ENCODE peak calls at places on chromosomes 4 and X, in five cellular contexts. M, B, V, P and H are unnamed samples.

GRCh38 chr4:2280531-2281300 is 18.8 kb upstream of the MXD4 start:
- DNase-seq in V (no peak), P (no peak), B (peak), M (no peak), H (no peak)

GRCh38 chr4:121764702-121765367 is at the start of gene SMIM43:
- DNase-seq in B (peak), V (peak), M (no peak), P (peak), H (peak)

GRCh38 chrX:133819546-133819945 is 165.8 kb downstream of the GPC3 start:
- DNase-seq in P (no peak), M (no peak), V (no peak), B (no peak), H (no peak)

GRCh38 chr4:143084566-143084965 is 100.2 kb upstream of the USP38 start:
- DNase-seq in V (peak), B (no peak), P (no peak), M (no peak), H (peak)

GRCh38 chr4:61274286-61274685 is 74.2 kb downstream of the ADGRL3 start:
- DNase-seq in M (no peak), B (no peak), P (no peak), V (no peak), H (no peak)

GRCh38 chr4:88033309-88033708 is 25.9 kb downstream of the PKD2 start:
- DNase-seq in V (peak), B (no peak), P (peak), M (no peak), H (peak)

GRCh38 chr4:97317691-97318090 is 825.6 kb downstream of the STPG2 start:
- DNase-seq in B (no peak), V (no peak), P (no peak), M (no peak), H (no peak)

GRCh38 chrX:15877380-15877779 is 22.8 kb upstream of the AP1S2 start:
- DNase-seq in P (no peak), B (no peak), V (peak), M (no peak), H (peak)

GRCh38 chrX:152072236-152072635 is 66.1 kb downstream of the MAGEA10 start:
- DNase-seq in M (no peak), B (no peak), V (peak), P (no peak), H (peak)

GRCh38 chr4:165345663-165346417 is 18.4 kb downstream of the MSMO1 start:
- DNase-seq in V (no peak), B (no peak), M (no peak), P (no peak), H (no peak)

GRCh38 chrX:154441984-154442707 is 1.8 kb upstream of the FAM50A start:
- DNase-seq in V (no peak), P (no peak), B (no peak), M (no peak), H (no peak)

GRCh38 chr4:59258002-59258401 is 1942.1 kb upstream of the ADGRL3 start:
- DNase-seq in P (no peak), B (no peak), V (no peak), M (no peak), H (no peak)

GRCh38 chr4:187604984-187605383 is 390.6 kb upstream of the ZFP42 start:
- DNase-seq in M (no peak), B (no peak), V (no peak), P (no peak), H (no peak)

GRCh38 chrX:8364369-8365141 is 100.1 kb upstream of the VCX3B start:
- DNase-seq in V (peak), P (peak), B (no peak), M (no peak), H (no peak)

GRCh38 chr4:25307596-25307995 is 5.0 kb upstream of the ZCCHC4 start:
- DNase-seq in M (no peak), V (no peak), P (no peak), B (no peak), H (no peak)

GRCh38 chrX:65587616-65588526 is 53.3 kb upstream of the LAS1L start:
- DNase-seq in M (no peak), B (peak), P (no peak), V (peak), H (peak)

GRCh38 chr4:153275380-153276276 is 68.9 kb upstream of the MND1 start:
- DNase-seq in M (no peak), V (no peak), B (peak), P (no peak), H (no peak)

GRCh38 chr4:85445058-85445639 is 29.8 kb upstream of the ARHGAP24 start:
- DNase-seq in B (no peak), P (no peak), V (no peak), M (no peak), H (no peak)

GRCh38 chr4:101050836-101051205 is 296.5 kb downstream of the PPP3CA start:
- DNase-seq in B (no peak), M (no peak), P (no peak), V (no peak), H (no peak)

GRCh38 chr4:149306537-149306936 is 509.1 kb downstream of the IQCM start:
- DNase-seq in V (no peak), B (no peak), M (no peak), P (no peak), H (no peak)

GRCh38 chrX:14080031-14080430 is 50.3 kb upstream of the GEMIN8 start:
- DNase-seq in M (no peak), B (no peak), P (no peak), V (no peak), H (no peak)

GRCh38 chr4:76981649-76982048 is 32.1 kb downstream of the SEPTIN11 start:
- DNase-seq in V (no peak), M (no peak), P (no peak), B (no peak), H (no peak)

GRCh38 chrX:22041931-22042530 is 9.9 kb downstream of the PHEX start:
- DNase-seq in M (no peak), V (no peak), B (no peak), P (peak), H (no peak)

GRCh38 chrX:70592091-70592490 is 147.5 kb downstream of the DLG3 start:
- DNase-seq in P (peak), V (peak), B (no peak), M (no peak), H (peak)

GRCh38 chr4:145352438-145353145 is 129.1 kb upstream of the SMAD1 start:
- DNase-seq in P (no peak), V (no peak), B (peak), M (no peak), H (no peak)

GRCh38 chrX:10725071-10725470 is 104.7 kb upstream of the MID1 start:
- DNase-seq in M (no peak), P (no peak), V (no peak), B (no peak), H (no peak)

GRCh38 chr4:78004270-78004669 is 52.9 kb upstream of the FRAS1 start:
- DNase-seq in V (peak), P (no peak), B (no peak), M (no peak), H (peak)

GRCh38 chrX:12332786-12333347 is 194.6 kb downstream of the FRMPD4 start:
- DNase-seq in P (no peak), B (no peak), M (no peak), V (no peak), H (peak)

GRCh38 chrX:117838581-117839331 is 277.9 kb downstream of the KLHL13 start:
- DNase-seq in M (no peak), B (no peak), P (no peak), V (no peak), H (no peak)

GRCh38 chrX:7133036-7133412 is 14.5 kb upstream of the STS start:
- DNase-seq in P (no peak), B (no peak), M (no peak), V (peak), H (peak)

GRCh38 chr4:41400296-41400695 is 137.7 kb upstream of the LIMCH1 start:
- DNase-seq in M (no peak), B (no peak), P (no peak), V (peak), H (peak)

GRCh38 chrX:154398668-154399526 is 720 bp downstream of the RPL10 start:
- DNase-seq in M (peak), B (peak), V (peak), P (peak), H (peak)

GRCh38 chr4:26330186-26330787 is 9.5 kb downstream of the RBPJ start:
- DNase-seq in V (peak), B (no peak), M (no peak), P (no peak), H (peak)

GRCh38 chr4:159146007-159146330 is 43.1 kb downstream of the RAPGEF2 start:
- DNase-seq in P (no peak), V (peak), B (no peak), M (no peak), H (peak)